ENCODE peak calls at places on chromosomes 13 and 19, in four cellular contexts. H is cardiac fibroblast, N is natural killer cell, P is tibial artery. D is an unnamed sample.
A peak's percentile ranks its signal among the peaks of the same experiment; 100 is the strongest.

GRCh38 chr13:101178394-101178793 is 237.9 kb downstream of the NALCN start:
- DNase-seq in N (no peak), P (no peak), H (no peak), D (no peak)

GRCh38 chr19:5679289-5680082 is 830 bp downstream of the MICOS13 start:
- DNase-seq in P (no peak), N (no peak), H (no peak), D (no peak)

GRCh38 chr19:14497347-14497921 is 1.5 kb upstream of the GIPC1 start:
- DNase-seq in N (no peak), H (peak; percentile 61), P (no peak), D (no peak)

GRCh38 chr13:76874466-76874865 is 11.7 kb downstream of the KCTD12 start:
- DNase-seq in P (no peak), H (no peak), N (no peak), D (no peak)

GRCh38 chr19:17725422-17726078 is 6.3 kb downstream of the MAP1S start:
- DNase-seq in N (no peak), P (no peak), H (no peak), D (peak; percentile 22)

GRCh38 chr13:71685072-71685471 is 181.9 kb downstream of the DACH1 start:
- DNase-seq in H (no peak), N (no peak), P (no peak), D (no peak)

GRCh38 chr13:113491418-113491883 is 940 bp upstream of the DCUN1D2 start:
- DNase-seq in H (peak; percentile 36), N (no peak), P (no peak), D (no peak)

GRCh38 chr19:7904074-7905020 is 670 bp downstream of the MAP2K7 start:
- DNase-seq in P (peak; percentile 42), H (no peak), N (peak; percentile 90), D (peak; percentile 75)

GRCh38 chr19:38974599-38975213 is 836 bp downstream of the FBXO17 start:
- DNase-seq in H (peak; percentile 35), P (no peak), N (no peak), D (no peak)

GRCh38 chr19:12838182-12838890 is at the start of gene MAST1:
- DNase-seq in N (peak; percentile 60), H (peak; percentile 29), P (no peak), D (peak; percentile 65)

GRCh38 chr19:4058696-4059492 is 7.8 kb downstream of the ZBTB7A start:
- DNase-seq in P (no peak), H (no peak), N (no peak), D (no peak)

GRCh38 chr13:37656247-37656940 is 57.8 kb upstream of the POSTN start:
- DNase-seq in H (peak; percentile 83), N (no peak), P (peak; percentile 20), D (no peak)

GRCh38 chr13:100517135-100517534 is 71.5 kb downstream of the GGACT start:
- DNase-seq in P (no peak), N (no peak), H (no peak), D (no peak)

GRCh38 chr19:6457958-6458694 is 1.5 kb downstream of the SLC25A23 start:
- DNase-seq in H (no peak), N (no peak), P (no peak), D (no peak)

GRCh38 chr13:21060063-21060826 is 1.1 kb downstream of the LATS2 start:
- DNase-seq in N (peak; percentile 41), H (peak; percentile 60), P (peak; percentile 49), D (no peak)

GRCh38 chr19:13738073-13738472 is 26.2 kb upstream of the MRI1 start:
- DNase-seq in N (no peak), P (no peak), H (no peak), D (no peak)

GRCh38 chr13:107203146-107203847 is 635.4 kb upstream of the ARGLU1 start:
- DNase-seq in P (no peak), N (no peak), H (peak; percentile 28), D (no peak)
- TF ChIP-seq CTCF in P (peak; percentile 15), N (no peak), H (peak; percentile 22), D (no peak)

GRCh38 chr19:54461201-54462071 is 2.1 kb downstream of the LENG9 start:
- DNase-seq in P (no peak), N (no peak), H (peak; percentile 50), D (no peak)

GRCh38 chr19:54462072-54462712 is 1.4 kb downstream of the LENG9 start:
- DNase-seq in H (no peak), N (no peak), P (no peak), D (no peak)

GRCh38 chr19:54463531-54464043 is at the start of gene LENG9:
- DNase-seq in P (peak; percentile 100), H (peak; percentile 99), N (peak; percentile 94), D (peak; percentile 100)

GRCh38 chr19:54464044-54464623 is 556 bp upstream of the LENG9 start:
- DNase-seq in H (peak; percentile 87), N (peak; percentile 80), P (peak; percentile 83), D (peak; percentile 98)

GRCh38 chr19:54462713-54463530 is 656 bp downstream of the LENG9 start:
- DNase-seq in P (peak; percentile 52), H (peak; percentile 71), N (peak; percentile 72), D (peak; percentile 73)
- TF ChIP-seq CTCF in P (no peak), H (peak; percentile 15), N (no peak), D (peak; percentile 17)

GRCh38 chr19:15715642-15716041 is 12.2 kb upstream of the OR10H2 start:
- DNase-seq in N (no peak), H (no peak), P (no peak), D (no peak)

GRCh38 chr19:15717781-15718180 is 10.0 kb upstream of the OR10H2 start:
- DNase-seq in H (no peak), N (no peak), P (no peak), D (no peak)

DNA sequence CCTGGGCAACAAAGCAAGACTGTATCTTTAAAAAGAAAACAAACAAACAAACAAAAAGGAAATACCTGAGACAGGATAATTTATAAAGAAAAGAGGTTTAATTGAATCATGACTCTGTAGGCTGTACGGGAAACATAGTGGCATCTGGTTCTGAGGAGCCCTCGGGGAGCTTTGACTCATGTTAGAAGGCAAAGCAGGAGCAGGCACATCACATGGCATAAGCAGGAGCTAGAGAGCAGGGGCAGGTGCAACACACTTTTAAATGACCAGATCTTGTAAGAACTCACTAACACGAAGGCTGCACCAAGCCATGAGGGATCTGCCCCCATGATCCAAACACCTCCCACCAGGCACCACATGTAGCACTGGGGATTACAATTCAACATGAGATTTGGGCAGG is 13.2 kb upstream of the OR10H2 start:
- DNase-seq in N (no peak), P (no peak), H (no peak), D (no peak)
- TF ChIP-seq CTCF in N (no peak), P (no peak), H (no peak), D (no peak)

DNA sequence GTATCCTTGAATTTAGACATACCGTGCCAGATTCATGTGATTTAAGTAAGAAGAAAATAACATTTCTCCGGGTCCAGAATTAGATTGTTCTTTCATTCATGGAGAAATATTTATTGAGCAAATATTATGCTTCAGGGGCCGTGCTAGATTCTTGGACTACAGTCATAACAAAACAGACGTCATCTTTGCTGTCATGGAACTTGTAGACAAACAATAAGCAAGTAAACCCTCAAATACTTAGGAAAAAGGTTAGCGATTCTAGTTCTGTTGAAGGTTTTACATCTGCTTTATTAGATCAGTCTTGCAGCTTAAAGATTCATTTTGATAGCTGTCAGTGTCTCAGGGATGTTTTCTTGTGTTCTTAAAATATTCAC is 16.9 kb downstream of the ZNF507 start:
- DNase-seq in N (no peak), H (no peak), P (no peak), D (no peak)
- TF ChIP-seq CTCF in N (no peak), H (no peak), P (no peak), D (no peak)

D was measured in activated CD8-positive, alpha-beta T cell treated with anti-CD3 and anti-CD28 coated beads for 36 hours.